ENCODE peak calls at places on chromosome 22, in six cellular contexts. P, C, B, N, H and O are unnamed samples.

GRCh38 chr22:47617186-47617585 is 854.7 kb downstream of the TBC1D22A start:
- DNase-seq in N (no peak), H (no peak), C (no peak), P (no peak), B (no peak), O (no peak)

GRCh38 chr22:23609983-23610781 is 21.9 kb downstream of the DRICH1 start:
- DNase-seq in P (no peak), N (no peak), H (no peak), B (no peak), C (peak), O (no peak)

GRCh38 chr22:37604875-37605274 is 3.8 kb upstream of the GGA1 start:
- DNase-seq in H (no peak), C (no peak), P (no peak), B (no peak), N (no peak), O (no peak)

GRCh38 chr22:36164621-36165020 is 4.1 kb upstream of the APOL3 start:
- DNase-seq in P (no peak), B (no peak), H (no peak), N (no peak), C (no peak), O (no peak)

GRCh38 chr22:37741312-37741795 is 44.5 kb downstream of the TRIOBP start:
- DNase-seq in P (peak), B (peak), H (peak), C (peak), N (peak), O (no peak)

GRCh38 chr22:46681010-46681409 is 57.0 kb downstream of the CERK start:
- DNase-seq in B (peak), N (no peak), H (no peak), P (no peak), C (peak), O (no peak)

GRCh38 chr22:48658246-48658645 is 1169.4 kb downstream of the BRD1 start:
- DNase-seq in C (no peak), P (no peak), H (no peak), N (no peak), B (no peak), O (no peak)

GRCh38 chr22:37417737-37418348 is 9.4 kb downstream of the ELFN2 start:
- DNase-seq in H (no peak), B (no peak), N (no peak), C (no peak), P (no peak), O (no peak)

GRCh38 chr22:38706101-38706884 is 549 bp downstream of the GTPBP1 start:
- DNase-seq in H (peak), B (peak), P (peak), C (peak), N (peak), O (peak)

GRCh38 chr22:50576070-50576469 is 2.2 kb downstream of the CPT1B start:
- DNase-seq in P (no peak), N (peak), C (peak), B (no peak), H (no peak), O (no peak)

GRCh38 chr22:36925388-36926290 is 12.2 kb downstream of the CSF2RB start:
- DNase-seq in N (peak), H (peak), P (no peak), C (no peak), B (peak), O (no peak)

GRCh38 chr22:19870153-19871022 is 15.7 kb upstream of the GNB1L start:
- DNase-seq in H (no peak), N (no peak), B (peak), C (peak), P (no peak), O (no peak)

GRCh38 chr22:25546751-25547150 is 17.7 kb upstream of the GRK3 start:
- DNase-seq in N (no peak), C (no peak), B (no peak), P (no peak), H (no peak), O (no peak)

GRCh38 chr22:25702571-25703167 is 39.3 kb upstream of the MYO18B start:
- DNase-seq in B (no peak), H (no peak), N (no peak), P (no peak), C (no peak), O (no peak)

GRCh38 chr22:24894998-24895397 is 51.5 kb downstream of the LHFPL7 start:
- DNase-seq in C (peak), P (peak), H (peak), B (peak), N (peak), O (no peak)

GRCh38 chr22:21031545-21032036 is 770 bp downstream of the SLC7A4 start:
- DNase-seq in P (no peak), C (no peak), H (no peak), B (peak), N (no peak), O (no peak)

GRCh38 chr22:24421428-24421931 is 5.9 kb upstream of the ADORA2A start:
- DNase-seq in P (no peak), N (no peak), C (no peak), B (peak), H (no peak), O (peak)

GRCh38 chr22:45905924-45906865 is 70.8 kb downstream of the WNT7B start:
- DNase-seq in C (no peak), N (peak), H (peak), B (no peak), P (peak), O (no peak)

GRCh38 chr22:20111045-20111688 is 4.7 kb upstream of the RANBP1 start:
- DNase-seq in B (peak), C (peak), N (no peak), H (no peak), P (no peak), O (no peak)

GRCh38 chr22:39170825-39171622 is 18.5 kb upstream of the CBX7 start:
- DNase-seq in H (peak), B (peak), N (peak), P (peak), C (peak), O (peak)

DNA sequence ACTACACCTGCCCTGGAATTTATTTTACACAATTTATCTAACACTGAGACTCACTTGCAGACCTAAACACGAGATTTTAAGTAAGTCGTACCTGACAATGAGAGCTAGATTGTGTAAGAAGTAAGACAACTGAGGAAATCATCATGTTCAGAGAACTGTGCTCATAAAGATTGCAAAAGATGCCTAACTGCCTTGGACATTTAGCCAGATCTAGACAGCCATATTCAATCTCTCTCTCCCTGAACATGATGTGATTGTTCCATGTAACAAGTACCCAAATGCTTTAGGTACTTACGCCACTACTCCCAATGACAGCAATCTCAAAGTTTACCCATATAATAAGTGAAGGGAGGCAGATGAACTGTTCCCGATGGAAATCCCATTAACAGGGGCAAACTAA is 209.8 kb upstream of the PITPNB start:
- DNase-seq in P (no peak), H (no peak), N (no peak), B (no peak), C (no peak), O (no peak)
- TF ChIP-seq CTCF in P (no peak), H (no peak), N (no peak), B (no peak), C (no peak), O (no peak)

DNA sequence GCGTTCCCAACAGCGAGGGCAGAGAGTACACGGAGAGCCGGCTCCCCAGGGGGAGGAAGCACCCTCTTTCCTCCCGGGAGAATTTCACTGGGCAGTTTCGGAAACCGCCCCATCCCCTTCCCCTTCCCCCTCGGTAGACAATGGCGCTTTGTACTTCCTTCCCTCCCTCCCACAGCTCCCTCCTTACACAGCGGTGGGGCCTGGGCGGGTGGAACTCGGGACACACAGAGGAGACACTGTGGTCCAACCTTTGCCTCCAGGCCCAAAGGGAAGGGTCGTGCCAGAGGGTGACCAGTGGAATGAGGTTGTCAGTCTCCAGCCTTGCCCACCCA is 4.3 kb downstream of the SMTN start:
- DNase-seq in B (no peak), P (peak), H (no peak), N (no peak), C (no peak), O (no peak)
- TF ChIP-seq CTCF in B (no peak), P (no peak), H (no peak), N (no peak), C (no peak), O (peak)

GRCh38 chr22:43090130-43090789 is 1.1 kb upstream of the TTLL1 start:
- DNase-seq in H (peak), N (peak), P (peak), C (peak), B (no peak), O (peak)
- TF ChIP-seq CTCF in H (no peak), N (peak), P (peak), C (peak), B (no peak), O (peak)

GRCh38 chr22:44624689-44625420 is 77.1 kb upstream of the PRR5 start:
- DNase-seq in P (no peak), B (no peak), C (no peak), H (no peak), N (no peak), O (no peak)

GRCh38 chr22:44622147-44622427 is 79.9 kb upstream of the PRR5 start:
- DNase-seq in N (no peak), B (no peak), H (no peak), P (no peak), C (peak), O (no peak)

GRCh38 chr22:44625421-44625760 is 76.6 kb upstream of the PRR5 start:
- DNase-seq in C (no peak), N (no peak), P (no peak), B (no peak), H (no peak), O (no peak)

GRCh38 chr22:44622685-44623084 is 79.3 kb upstream of the PRR5 start:
- DNase-seq in P (no peak), H (no peak), B (no peak), N (no peak), C (peak), O (no peak)

DNA sequence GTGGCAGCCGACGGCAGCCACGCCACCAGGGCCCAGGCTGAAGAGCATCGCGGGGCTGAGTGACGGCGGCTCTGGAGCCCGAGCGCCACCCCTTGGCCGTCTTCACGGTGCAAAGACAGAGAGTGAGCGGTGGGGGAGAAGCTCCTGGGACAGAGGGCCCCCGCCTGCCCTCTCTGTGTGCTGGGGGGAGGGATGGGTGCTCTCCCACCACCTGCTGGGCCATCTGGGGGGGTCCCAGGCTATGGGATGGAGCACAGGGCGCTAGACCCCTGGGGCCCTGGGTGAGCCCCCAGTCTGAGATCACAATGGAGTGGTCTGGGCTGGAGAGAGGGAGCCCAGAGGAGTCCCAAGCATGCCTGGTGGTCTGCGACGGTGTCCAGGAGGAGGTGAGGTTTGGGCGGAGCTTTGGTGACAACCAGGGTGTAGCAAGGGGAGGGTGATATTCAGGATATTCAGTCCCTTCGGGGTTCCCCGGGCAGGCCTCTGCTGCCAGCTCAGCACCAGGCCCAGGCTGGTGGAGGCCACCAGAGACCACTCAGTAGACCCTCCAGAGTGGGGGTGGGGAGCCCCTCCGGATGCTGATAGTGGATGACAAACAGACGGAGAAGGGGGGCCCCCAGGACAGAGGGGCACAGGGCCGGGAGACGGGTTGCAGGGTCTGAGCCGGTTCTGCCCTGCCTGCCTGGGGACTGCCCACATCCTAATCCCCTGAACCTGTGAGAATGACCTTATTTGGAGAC is 78.1 kb upstream of the PRR5 start:
- DNase-seq in B (no peak), N (peak), H (no peak), C (peak), P (no peak), O (no peak)
- TF ChIP-seq CTCF in B (no peak), N (peak), H (no peak), C (peak), P (peak), O (no peak)

GRCh38 chr22:40345271-40345670 is 1.0 kb upstream of the ADSL start:
- DNase-seq in H (no peak), N (peak), C (no peak), B (peak), P (no peak), O (no peak)

GRCh38 chr22:40345801-40346177 is 511 bp upstream of the ADSL start:
- DNase-seq in N (no peak), H (no peak), B (peak), P (peak), C (peak), O (peak)

GRCh38 chr22:40348025-40348658 is 1.8 kb downstream of the ADSL start:
- DNase-seq in H (no peak), P (peak), C (peak), B (no peak), N (peak), O (peak)

GRCh38 chr22:40347300-40347699 is 1.0 kb downstream of the ADSL start:
- DNase-seq in B (no peak), P (no peak), H (no peak), N (no peak), C (no peak), O (no peak)

GRCh38 chr22:40346178-40347064 is at the start of gene ADSL:
- DNase-seq in N (peak), C (peak), B (peak), P (peak), H (peak), O (peak)
- TF ChIP-seq CTCF in N (peak), C (no peak), B (no peak), P (no peak), H (no peak), O (no peak)

GRCh38 chr22:33352768-33353167 is 294.6 kb upstream of the SYN3 start:
- DNase-seq in H (no peak), C (no peak), N (no peak), B (no peak), P (no peak), O (no peak)

GRCh38 chr22:33350391-33350955 is 292.3 kb upstream of the SYN3 start:
- DNase-seq in C (no peak), B (no peak), P (no peak), N (no peak), H (no peak), O (no peak)

GRCh38 chr22:33341611-33342010 is 283.4 kb upstream of the SYN3 start:
- DNase-seq in H (no peak), C (no peak), B (no peak), N (no peak), P (no peak), O (no peak)

GRCh38 chr22:33350961-33351360 is 292.8 kb upstream of the SYN3 start:
- DNase-seq in B (no peak), H (no peak), P (no peak), C (no peak), N (no peak), O (no peak)

DNA sequence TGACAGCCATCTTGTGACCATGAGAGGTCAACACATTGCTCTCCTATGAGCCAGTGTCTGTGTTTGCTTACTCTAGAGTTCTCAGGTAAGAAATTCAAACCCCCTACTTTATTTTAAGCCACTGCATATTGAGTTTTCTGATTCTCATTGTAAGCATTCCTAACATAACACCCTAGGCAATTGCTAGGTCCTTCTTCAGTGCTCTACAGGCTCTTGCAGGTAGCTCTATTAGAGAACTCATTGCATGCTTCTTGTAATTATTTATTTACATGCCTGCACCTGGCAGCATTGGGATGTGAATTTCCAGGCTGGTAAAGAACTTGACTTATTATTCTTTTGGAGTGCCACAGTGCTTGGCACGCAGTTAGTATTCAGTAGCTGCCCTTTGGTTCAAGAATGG is 288.8 kb upstream of the SYN3 start:
- DNase-seq in N (no peak), H (no peak), C (no peak), B (no peak), P (no peak), O (no peak)
- TF ChIP-seq CTCF in N (no peak), H (no peak), C (no peak), B (no peak), P (no peak), O (no peak)